ENCODE peak calls at places on chromosomes 5 and 9, in four cellular contexts. F, M, I and D are unnamed samples.

GRCh38 chr5:14914603-14915277 is 43.2 kb upstream of the ANKH start:
- DNase-seq in F (peak), M (no peak), I (peak), D (peak)

GRCh38 chr9:98410185-98410697 is 154.8 kb upstream of the TBC1D2 start:
- DNase-seq in F (peak), M (no peak), I (peak), D (peak)

GRCh38 chr9:71769175-71770165 is 1.2 kb upstream of the CEMIP2 start:
- DNase-seq in F (peak), M (peak), I (no peak), D (peak)

GRCh38 chr5:114360816-114361723 is 800 bp upstream of the KCNN2 start:
- DNase-seq in F (no peak), M (no peak), I (no peak), D (peak)

GRCh38 chr5:1041225-1042186 is 32.9 kb downstream of the NKD2 start:
- DNase-seq in F (peak), M (no peak), I (no peak), D (no peak)

GRCh38 chr5:72009280-72009679 is 98.0 kb upstream of the MAP1B start:
- DNase-seq in F (no peak), M (no peak), I (no peak), D (no peak)

GRCh38 chr5:127700237-127700766 is 2.9 kb upstream of the CCDC192 start:
- DNase-seq in F (no peak), M (no peak), I (no peak), D (peak)

GRCh38 chr9:101311759-101312420 is 72.9 kb downstream of the BAAT start:
- DNase-seq in F (peak), M (no peak), I (peak), D (peak)

GRCh38 chr5:91956738-91957137 is 573.6 kb upstream of the ARRDC3 start:
- DNase-seq in F (no peak), M (no peak), I (no peak), D (no peak)

GRCh38 chr5:168372351-168372946 is 81.0 kb downstream of the WWC1 start:
- DNase-seq in F (no peak), M (no peak), I (no peak), D (no peak)

GRCh38 chr5:165903835-165904234 is 2387.6 kb upstream of the WWC1 start:
- DNase-seq in F (no peak), M (no peak), I (no peak), D (no peak)

GRCh38 chr9:89323257-89323841 is 5.0 kb downstream of the SECISBP2 start:
- DNase-seq in F (no peak), M (no peak), I (no peak), D (peak)

GRCh38 chr5:148939676-148940075 is 113.3 kb downstream of the ADRB2 start:
- DNase-seq in F (peak), M (no peak), I (no peak), D (peak)

GRCh38 chr9:88988796-88989641 is 2.2 kb upstream of the S1PR3 start:
- DNase-seq in F (peak), M (no peak), I (no peak), D (peak)

GRCh38 chr5:15601274-15601673 is 101.3 kb downstream of the FBXL7 start:
- DNase-seq in F (no peak), M (no peak), I (no peak), D (no peak)

GRCh38 chr5:154811653-154812465 is 38.5 kb downstream of the FAXDC2 start:
- DNase-seq in F (peak), M (peak), I (peak), D (peak)

GRCh38 chr5:37710965-37711364 is 128.9 kb downstream of the GDNF start:
- DNase-seq in F (no peak), M (no peak), I (no peak), D (no peak)

GRCh38 chr5:155633338-155633957 is 619.9 kb downstream of the KIF4B start:
- DNase-seq in F (no peak), M (no peak), I (no peak), D (no peak)

GRCh38 chr9:129464972-129465833 is 155.7 kb downstream of the C9orf50 start:
- DNase-seq in F (no peak), M (peak), I (no peak), D (peak)

GRCh38 chr5:151772029-151772867 is 494 bp downstream of the G3BP1 start:
- DNase-seq in F (peak), M (no peak), I (no peak), D (peak)

GRCh38 chr5:132271251-132272246 is 14.1 kb downstream of the PDLIM4 start:
- DNase-seq in F (no peak), M (no peak), I (no peak), D (no peak)

GRCh38 chr9:84838879-84839278 is 169.3 kb downstream of the NTRK2 start:
- DNase-seq in F (no peak), M (no peak), I (no peak), D (no peak)

GRCh38 chr5:88254320-88254719 is 14.3 kb downstream of the TMEM161B start:
- DNase-seq in F (no peak), M (no peak), I (no peak), D (no peak)

GRCh38 chr5:166699616-166700015 is 1591.8 kb upstream of the WWC1 start:
- DNase-seq in F (no peak), M (no peak), I (no peak), D (peak)

GRCh38 chr5:10111575-10111974 is 138.1 kb downstream of the ATPSCKMT start:
- DNase-seq in F (peak), M (no peak), I (peak), D (peak)

GRCh38 chr5:172659909-172660628 is 19.0 kb downstream of the NEURL1B start:
- DNase-seq in F (peak), M (peak), I (peak), D (peak)

GRCh38 chr5:55344392-55344992 is 36.7 kb downstream of the MTREX start:
- DNase-seq in F (peak), M (peak), I (peak), D (peak)

GRCh38 chr9:111016046-111017026 is 21.9 kb downstream of the LPAR1 start:
- DNase-seq in F (peak), M (no peak), I (peak), D (peak)

GRCh38 chr9:108163321-108164005 is 673.9 kb upstream of the KLF4 start:
- DNase-seq in F (peak), M (no peak), I (no peak), D (peak)

GRCh38 chr5:133113331-133114061 is 61.7 kb downstream of the HSPA4 start:
- DNase-seq in F (peak), M (no peak), I (peak), D (no peak)

GRCh38 chr5:167861134-167861930 is 430.1 kb upstream of the WWC1 start:
- DNase-seq in F (peak), M (no peak), I (peak), D (peak)

GRCh38 chr5:76527685-76528161 is 95.5 kb downstream of the F2RL2 start:
- DNase-seq in F (peak), M (no peak), I (peak), D (peak)
- H3K4me3 ChIP-seq in F (no peak), M (no peak), I (no peak), D (no peak)

GRCh38 chr5:180201051-180201987 is 7.7 kb downstream of the RASGEF1C start:
- DNase-seq in F (no peak), M (no peak), I (no peak), D (peak)
- TF ChIP-seq CTCF in F (no peak), M (no peak), I (peak), D (peak)

GRCh38 chr5:34519489-34520220 is 136.5 kb upstream of the RAI14 start:
- DNase-seq in F (peak), M (no peak), I (no peak), D (no peak)

GRCh38 chr5:34517249-34517648 is 138.9 kb upstream of the RAI14 start:
- DNase-seq in F (peak), M (no peak), I (peak), D (peak)

GRCh38 chr5:34516166-34516565 is 140.0 kb upstream of the RAI14 start:
- DNase-seq in F (no peak), M (no peak), I (no peak), D (no peak)

GRCh38 chr5:34511915-34512314 is 144.2 kb upstream of the RAI14 start:
- DNase-seq in F (no peak), M (peak), I (no peak), D (peak)

GRCh38 chr5:34516686-34517085 is 139.4 kb upstream of the RAI14 start:
- DNase-seq in F (no peak), M (no peak), I (no peak), D (peak)
- H3K4me3 ChIP-seq in F (no peak), M (no peak), I (no peak), D (no peak)

GRCh38 chr5:174599992-174600391 is 124.4 kb upstream of the MSX2 start:
- DNase-seq in F (no peak), M (no peak), I (no peak), D (no peak)
- TF ChIP-seq CTCF in F (no peak), M (no peak), I (no peak), D (no peak)

GRCh38 chr9:38017149-38017884 is 51.7 kb downstream of the SHB start:
- DNase-seq in F (peak), M (no peak), I (peak), D (no peak)
- H3K4me3 ChIP-seq in F (no peak), M (no peak), I (no peak), D (no peak)

GRCh38 chr9:134138292-134138691 is 2.4 kb downstream of the WDR5 start:
- DNase-seq in F (no peak), M (no peak), I (no peak), D (no peak)

GRCh38 chr9:134136117-134136996 is 475 bp downstream of the WDR5 start:
- DNase-seq in F (peak), M (no peak), I (no peak), D (peak)

GRCh38 chr9:134136997-134137302 is 1.1 kb downstream of the WDR5 start:
- DNase-seq in F (no peak), M (no peak), I (no peak), D (no peak)

GRCh38 chr9:134134949-134135342 is 936 bp upstream of the WDR5 start:
- DNase-seq in F (no peak), M (no peak), I (no peak), D (no peak)

GRCh38 chr9:134135343-134136116 is at the start of gene WDR5:
- DNase-seq in F (peak), M (peak), I (peak), D (peak)
- TF ChIP-seq CTCF in F (no peak), M (no peak), I (peak), D (peak)

GRCh38 chr9:5510991-5511390 is 660 bp downstream of the PDCD1LG2 start:
- DNase-seq in F (no peak), M (no peak), I (no peak), D (peak)
- H3K4me3 ChIP-seq in F (no peak), M (no peak), I (peak), D (peak)

GRCh38 chr5:113084402-113085083 is 107.9 kb downstream of the DCP2 start:
- DNase-seq in F (no peak), M (no peak), I (no peak), D (no peak)
- TF ChIP-seq CTCF in F (peak), M (no peak), I (peak), D (no peak)

GRCh38 chr5:179342577-179342976 is 2.7 kb downstream of the ADAMTS2 start:
- DNase-seq in F (no peak), M (no peak), I (peak), D (peak)
- H3K4me3 ChIP-seq in F (no peak), M (no peak), I (peak), D (peak)